ENCODE peak calls at places on chromosomes 6 and 20, in nine cellular contexts. Y, X, M, V, Q, C, F, L and A are unnamed samples.

GRCh38 chr6:33194431-33194979 is 2.2 kb upstream of the COL11A2 start:
- DNase-seq in Y (no peak), X (no peak), M (no peak), V (no peak), Q (no peak), C (no peak), F (no peak), L (no peak), A (no peak)

GRCh38 chr20:47981242-47981641 is 196.0 kb upstream of the SULF2 start:
- DNase-seq in Y (no peak), X (no peak), M (no peak), V (no peak), Q (no peak), C (no peak), F (no peak), L (no peak), A (no peak)

GRCh38 chr20:49833483-49833882 is 20.9 kb downstream of the SLC9A8 start:
- DNase-seq in Y (no peak), X (no peak), M (no peak), V (no peak), Q (no peak), C (no peak), F (no peak), L (no peak), A (no peak)

GRCh38 chr6:15879372-15880261 is 216.8 kb upstream of the DTNBP1 start:
- DNase-seq in Y (peak), X (peak), M (no peak), V (peak), Q (peak), C (peak), F (no peak), L (no peak), A (peak)

GRCh38 chr20:52598306-52598705 is 373.9 kb upstream of the TSHZ2 start:
- DNase-seq in Y (no peak), X (no peak), M (no peak), V (no peak), Q (no peak), C (no peak), F (no peak), L (peak), A (no peak)

GRCh38 chr6:35417979-35418661 is 34.0 kb upstream of the FANCE start:
- DNase-seq in Y (peak), X (no peak), M (no peak), V (no peak), Q (no peak), C (no peak), F (no peak), L (no peak), A (no peak)

GRCh38 chr6:1597924-1598323 is 11.8 kb upstream of the FOXC1 start:
- DNase-seq in Y (peak), X (no peak), M (no peak), V (no peak), Q (no peak), C (peak), F (no peak), L (peak), A (no peak)

GRCh38 chr6:159966339-159966738 is 2.5 kb upstream of the IGF2R start:
- DNase-seq in Y (peak), X (no peak), M (no peak), V (no peak), Q (no peak), C (no peak), F (no peak), L (no peak), A (no peak)

GRCh38 chr6:157434349-157435016 is 53.5 kb downstream of the ZDHHC14 start:
- DNase-seq in Y (no peak), X (no peak), M (no peak), V (peak), Q (no peak), C (peak), F (no peak), L (no peak), A (no peak)

GRCh38 chr6:150229775-150230561 is 87.1 kb downstream of the PPP1R14C start:
- DNase-seq in Y (no peak), X (peak), M (no peak), V (peak), Q (no peak), C (peak), F (no peak), L (peak), A (no peak)

GRCh38 chr20:5511930-5512329 is 195.2 kb upstream of the PROKR2 start:
- DNase-seq in Y (peak), X (peak), M (no peak), V (no peak), Q (no peak), C (no peak), F (no peak), L (no peak), A (no peak)

GRCh38 chr6:111338843-111339242 is 144.2 kb downstream of the REV3L start:
- DNase-seq in Y (no peak), X (no peak), M (no peak), V (no peak), Q (no peak), C (no peak), F (no peak), L (no peak), A (no peak)

GRCh38 chr6:24245275-24245674 is 112.6 kb downstream of the DCDC2 start:
- DNase-seq in Y (no peak), X (no peak), M (no peak), V (no peak), Q (no peak), C (no peak), F (no peak), L (peak), A (no peak)

GRCh38 chr20:6966721-6967120 is 199.2 kb downstream of the BMP2 start:
- DNase-seq in Y (no peak), X (no peak), M (no peak), V (no peak), Q (no peak), C (peak), F (no peak), L (no peak), A (no peak)

GRCh38 chr6:127342946-127343752 is at the start of gene ECHDC1:
- DNase-seq in Y (peak), X (peak), M (peak), V (peak), Q (peak), C (peak), F (peak), L (peak), A (no peak)

GRCh38 chr6:99016355-99016754 is 68.6 kb upstream of the FBXL4 start:
- DNase-seq in Y (peak), X (peak), M (no peak), V (no peak), Q (no peak), C (no peak), F (no peak), L (peak), A (no peak)

GRCh38 chr6:83847179-83847578 is 6.0 kb upstream of the RIPPLY2 start:
- DNase-seq in Y (no peak), X (no peak), M (no peak), V (no peak), Q (no peak), C (no peak), F (no peak), L (peak), A (no peak)

GRCh38 chr6:106688177-106688951 is 59.0 kb downstream of the QRSL1 start:
- DNase-seq in Y (peak), X (no peak), M (no peak), V (no peak), Q (no peak), C (peak), F (no peak), L (peak), A (no peak)

GRCh38 chr6:142763205-142763604 is 181.8 kb downstream of the HIVEP2 start:
- DNase-seq in Y (no peak), X (peak), M (no peak), V (peak), Q (no peak), C (peak), F (no peak), L (peak), A (no peak)

GRCh38 chr6:41427642-41428401 is 92.4 kb downstream of the NCR2 start:
- DNase-seq in Y (no peak), X (no peak), M (no peak), V (peak), Q (peak), C (peak), F (peak), L (peak), A (no peak)

GRCh38 chr20:31822421-31823330 is 3.5 kb downstream of the MYLK2 start:
- DNase-seq in Y (peak), X (peak), M (no peak), V (peak), Q (peak), C (peak), F (peak), L (peak), A (peak)

GRCh38 chr6:37952027-37952426 is 132.5 kb downstream of the ZFAND3 start:
- DNase-seq in Y (peak), X (no peak), M (no peak), V (no peak), Q (no peak), C (no peak), F (no peak), L (no peak), A (no peak)

GRCh38 chr6:37981626-37982025 is 162.1 kb downstream of the ZFAND3 start:
- DNase-seq in Y (no peak), X (no peak), M (no peak), V (no peak), Q (no peak), C (no peak), F (no peak), L (no peak), A (no peak)

GRCh38 chr6:19472168-19472567 is 365.0 kb upstream of the ID4 start:
- DNase-seq in Y (peak), X (peak), M (no peak), V (peak), Q (no peak), C (peak), F (no peak), L (peak), A (no peak)

GRCh38 chr6:12270551-12271228 is 19.5 kb upstream of the EDN1 start:
- DNase-seq in Y (no peak), X (no peak), M (no peak), V (no peak), Q (no peak), C (no peak), F (no peak), L (no peak), A (no peak)

GRCh38 chr6:150195996-150196417 is 53.2 kb downstream of the PPP1R14C start:
- DNase-seq in Y (peak), X (no peak), M (no peak), V (no peak), Q (no peak), C (no peak), F (no peak), L (peak), A (no peak)

GRCh38 chr6:15956205-15957106 is 172.4 kb upstream of the MYLIP start:
- DNase-seq in Y (no peak), X (no peak), M (no peak), V (no peak), Q (no peak), C (no peak), F (no peak), L (no peak), A (no peak)

GRCh38 chr6:47062346-47062745 is 20.2 kb upstream of the ADGRF1 start:
- DNase-seq in Y (no peak), X (no peak), M (no peak), V (no peak), Q (no peak), C (no peak), F (no peak), L (no peak), A (no peak)

GRCh38 chr20:13231031-13231752 is 10.1 kb downstream of the ISM1 start:
- DNase-seq in Y (peak), X (peak), M (no peak), V (peak), Q (no peak), C (peak), F (no peak), L (peak), A (no peak)

GRCh38 chr20:59933849-59934585 is 580 bp upstream of the SYCP2 start:
- DNase-seq in Y (no peak), X (peak), M (no peak), V (peak), Q (peak), C (peak), F (peak), L (peak), A (no peak)

GRCh38 chr6:34392497-34393190 is at the start of gene NUDT3:
- DNase-seq in Y (peak), X (peak), M (peak), V (peak), Q (peak), C (peak), F (peak), L (peak), A (peak)

GRCh38 chr20:61960836-61961235 is 104.8 kb downstream of the TAF4 start:
- DNase-seq in Y (no peak), X (no peak), M (no peak), V (no peak), Q (no peak), C (no peak), F (peak), L (no peak), A (no peak)